ENCODE peak calls at places on chromosome 14, in eight cellular contexts. One of them, this sample, is unnamed.

GRCh38 chr14:100898465-100898864 is 5.1 kb downstream of the RTL1 start:
- DNase-seq in ureter: no peak
- DNase-seq in AML-193: no peak
- DNase-seq in NCI-H524 treated with DMSO at 0.1 percent for 48 hours: no peak
- DNase-seq in IMR-90: no peak
- DNase-seq in uterus: no peak
- DNase-seq in activated effector memory CD4-positive, alpha-beta T cell treated with Interleukin-2 at 50 U/mL for 16 hours: no peak
- DNase-seq in AG04449: no peak
- DNase-seq in this sample: no peak

GRCh38 chr14:89771251-89771650 is 183.3 kb downstream of the EFCAB11 start:
- DNase-seq in activated effector memory CD4-positive, alpha-beta T cell treated with Interleukin-2 at 50 U/mL for 16 hours: no peak
- DNase-seq in AG04449: no peak
- DNase-seq in uterus: no peak
- DNase-seq in AML-193: no peak
- DNase-seq in NCI-H524 treated with DMSO at 0.1 percent for 48 hours: no peak
- DNase-seq in IMR-90: peak
- DNase-seq in ureter: no peak
- DNase-seq in this sample: no peak

GRCh38 chr14:103164786-103165185 is 41.5 kb downstream of the TNFAIP2 start:
- DNase-seq in IMR-90: no peak
- DNase-seq in AML-193: no peak
- DNase-seq in activated effector memory CD4-positive, alpha-beta T cell treated with Interleukin-2 at 50 U/mL for 16 hours: no peak
- DNase-seq in AG04449: no peak
- DNase-seq in ureter: no peak
- DNase-seq in uterus: no peak
- DNase-seq in NCI-H524 treated with DMSO at 0.1 percent for 48 hours: no peak
- DNase-seq in this sample: no peak

GRCh38 chr14:100825691-100826331 is at the start of gene MEG3:
- DNase-seq in activated effector memory CD4-positive, alpha-beta T cell treated with Interleukin-2 at 50 U/mL for 16 hours: no peak
- DNase-seq in AG04449: peak
- DNase-seq in IMR-90: peak
- DNase-seq in uterus: peak
- DNase-seq in AML-193: no peak
- DNase-seq in ureter: no peak
- DNase-seq in NCI-H524 treated with DMSO at 0.1 percent for 48 hours: no peak
- DNase-seq in this sample: peak

GRCh38 chr14:97707603-97708002 is 910.4 kb downstream of the VRK1 start:
- DNase-seq in AG04449: no peak
- DNase-seq in NCI-H524 treated with DMSO at 0.1 percent for 48 hours: peak
- DNase-seq in uterus: no peak
- DNase-seq in AML-193: no peak
- DNase-seq in activated effector memory CD4-positive, alpha-beta T cell treated with Interleukin-2 at 50 U/mL for 16 hours: peak
- DNase-seq in IMR-90: no peak
- DNase-seq in ureter: no peak
- DNase-seq in this sample: no peak

GRCh38 chr14:49940805-49941421 is 48.0 kb downstream of the ARF6 start:
- DNase-seq in NCI-H524 treated with DMSO at 0.1 percent for 48 hours: no peak
- DNase-seq in AML-193: no peak
- DNase-seq in ureter: no peak
- DNase-seq in activated effector memory CD4-positive, alpha-beta T cell treated with Interleukin-2 at 50 U/mL for 16 hours: no peak
- DNase-seq in AG04449: peak
- DNase-seq in IMR-90: peak
- DNase-seq in uterus: no peak
- DNase-seq in this sample: no peak

GRCh38 chr14:55927059-55927458 is 191.2 kb upstream of the PELI2 start:
- DNase-seq in NCI-H524 treated with DMSO at 0.1 percent for 48 hours: no peak
- DNase-seq in AG04449: no peak
- DNase-seq in ureter: no peak
- DNase-seq in IMR-90: no peak
- DNase-seq in uterus: no peak
- DNase-seq in activated effector memory CD4-positive, alpha-beta T cell treated with Interleukin-2 at 50 U/mL for 16 hours: no peak
- DNase-seq in AML-193: no peak
- DNase-seq in this sample: no peak

GRCh38 chr14:75514673-75515630 is 7.3 kb upstream of the BATF start:
- DNase-seq in AML-193: peak
- DNase-seq in AG04449: no peak
- DNase-seq in IMR-90: peak
- DNase-seq in uterus: no peak
- DNase-seq in NCI-H524 treated with DMSO at 0.1 percent for 48 hours: no peak
- DNase-seq in activated effector memory CD4-positive, alpha-beta T cell treated with Interleukin-2 at 50 U/mL for 16 hours: peak
- DNase-seq in ureter: no peak
- DNase-seq in this sample: no peak

GRCh38 chr14:68214431-68214830 is 394.9 kb downstream of the RAD51B start:
- DNase-seq in NCI-H524 treated with DMSO at 0.1 percent for 48 hours: no peak
- DNase-seq in IMR-90: no peak
- DNase-seq in ureter: no peak
- DNase-seq in activated effector memory CD4-positive, alpha-beta T cell treated with Interleukin-2 at 50 U/mL for 16 hours: no peak
- DNase-seq in AG04449: no peak
- DNase-seq in uterus: no peak
- DNase-seq in AML-193: no peak
- DNase-seq in this sample: no peak

GRCh38 chr14:67358914-67359313 is 690 bp downstream of the ATP6V1D start:
- DNase-seq in IMR-90: no peak
- DNase-seq in uterus: no peak
- DNase-seq in activated effector memory CD4-positive, alpha-beta T cell treated with Interleukin-2 at 50 U/mL for 16 hours: no peak
- DNase-seq in ureter: no peak
- DNase-seq in NCI-H524 treated with DMSO at 0.1 percent for 48 hours: no peak
- DNase-seq in AG04449: no peak
- DNase-seq in AML-193: no peak
- DNase-seq in this sample: no peak

GRCh38 chr14:23483216-23483854 is 13.8 kb downstream of the NGDN start:
- DNase-seq in activated effector memory CD4-positive, alpha-beta T cell treated with Interleukin-2 at 50 U/mL for 16 hours: no peak
- DNase-seq in ureter: no peak
- DNase-seq in AG04449: no peak
- DNase-seq in IMR-90: peak
- DNase-seq in uterus: no peak
- DNase-seq in NCI-H524 treated with DMSO at 0.1 percent for 48 hours: peak
- DNase-seq in AML-193: no peak
- DNase-seq in this sample: peak

GRCh38 chr14:105711841-105712460 is 185.6 kb downstream of the TMEM121 start:
- DNase-seq in NCI-H524 treated with DMSO at 0.1 percent for 48 hours: no peak
- DNase-seq in ureter: no peak
- DNase-seq in AG04449: no peak
- DNase-seq in activated effector memory CD4-positive, alpha-beta T cell treated with Interleukin-2 at 50 U/mL for 16 hours: no peak
- DNase-seq in IMR-90: no peak
- DNase-seq in AML-193: no peak
- DNase-seq in uterus: no peak
- DNase-seq in this sample: no peak

GRCh38 chr14:77580964-77581505 is 35.4 kb downstream of the SPTLC2 start:
- DNase-seq in AG04449: peak
- DNase-seq in IMR-90: peak
- DNase-seq in AML-193: no peak
- DNase-seq in activated effector memory CD4-positive, alpha-beta T cell treated with Interleukin-2 at 50 U/mL for 16 hours: no peak
- DNase-seq in ureter: no peak
- DNase-seq in NCI-H524 treated with DMSO at 0.1 percent for 48 hours: no peak
- DNase-seq in uterus: no peak
- DNase-seq in this sample: no peak

GRCh38 chr14:105665247-105665950 is 139.0 kb downstream of the TMEM121 start:
- DNase-seq in ureter: no peak
- DNase-seq in AG04449: no peak
- DNase-seq in activated effector memory CD4-positive, alpha-beta T cell treated with Interleukin-2 at 50 U/mL for 16 hours: no peak
- DNase-seq in IMR-90: no peak
- DNase-seq in AML-193: no peak
- DNase-seq in uterus: no peak
- DNase-seq in NCI-H524 treated with DMSO at 0.1 percent for 48 hours: no peak
- DNase-seq in this sample: no peak

GRCh38 chr14:84181072-84181471 is 1348.9 kb upstream of the FLRT2 start:
- DNase-seq in uterus: no peak
- DNase-seq in NCI-H524 treated with DMSO at 0.1 percent for 48 hours: no peak
- DNase-seq in AML-193: no peak
- DNase-seq in ureter: no peak
- DNase-seq in AG04449: no peak
- DNase-seq in IMR-90: no peak
- DNase-seq in activated effector memory CD4-positive, alpha-beta T cell treated with Interleukin-2 at 50 U/mL for 16 hours: no peak
- DNase-seq in this sample: no peak

This sample was measured in caudate nucleus.